ENCODE peak calls at places on chromosomes 5 and 9, in eight cellular contexts. M, K, W, L, T, Q, V and I are unnamed samples.

GRCh38 chr9:135951889-135952663 is 9.1 kb downstream of the UBAC1 start:
- DNase-seq in M (no peak), K (no peak), W (peak), L (no peak), T (no peak), Q (no peak), V (no peak), I (peak)

GRCh38 chr5:158978061-158978745 is 121.5 kb downstream of the EBF1 start:
- DNase-seq in M (no peak), K (no peak), W (no peak), L (peak), T (no peak), Q (peak), V (no peak), I (no peak)

GRCh38 chr9:104992696-104993095 is 64.7 kb upstream of the ABCA1 start:
- DNase-seq in M (no peak), K (no peak), W (no peak), L (peak), T (no peak), Q (peak), V (no peak), I (no peak)

GRCh38 chr9:74953235-74953741 is 576 bp upstream of the C9orf40 start:
- DNase-seq in M (no peak), K (no peak), W (peak), L (peak), T (peak), Q (peak), V (no peak), I (no peak)

GRCh38 chr9:13948037-13948436 is 365.9 kb downstream of the NFIB start:
- DNase-seq in M (no peak), K (no peak), W (no peak), L (peak), T (no peak), Q (no peak), V (no peak), I (no peak)

GRCh38 chr5:43643327-43643726 is 40.3 kb downstream of the NNT start:
- DNase-seq in M (no peak), K (no peak), W (no peak), L (no peak), T (no peak), Q (peak), V (no peak), I (no peak)

GRCh38 chr9:108347463-108348153 is 508.2 kb downstream of the ACTL7B start:
- DNase-seq in M (no peak), K (no peak), W (no peak), L (no peak), T (no peak), Q (no peak), V (no peak), I (no peak)

GRCh38 chr5:79971156-79971555 is 19.9 kb downstream of the MTX3 start:
- DNase-seq in M (no peak), K (no peak), W (peak), L (peak), T (no peak), Q (peak), V (no peak), I (no peak)

GRCh38 chr9:98502976-98503325 is 205.8 kb downstream of the GABBR2 start:
- DNase-seq in M (no peak), K (no peak), W (peak), L (no peak), T (no peak), Q (peak), V (no peak), I (peak)

GRCh38 chr9:120918931-120919638 is 7.5 kb downstream of the TRAF1 start:
- DNase-seq in M (no peak), K (no peak), W (no peak), L (no peak), T (no peak), Q (no peak), V (no peak), I (no peak)
- H3K4me3 ChIP-seq in M (no peak), K (no peak), W (no peak), L (no peak), T (no peak), Q (no peak), V (peak), I (no peak)

GRCh38 chr5:73531356-73531755 is 33.1 kb downstream of the BTF3 start:
- DNase-seq in M (no peak), K (no peak), W (no peak), L (no peak), T (no peak), Q (peak), V (no peak), I (no peak)

GRCh38 chr5:73534001-73534547 is 31.4 kb downstream of the ANKRA2 start:
- DNase-seq in M (no peak), K (no peak), W (peak), L (no peak), T (no peak), Q (peak), V (no peak), I (no peak)

GRCh38 chr5:73532195-73532594 is 33.2 kb downstream of the ANKRA2 start:
- DNase-seq in M (no peak), K (no peak), W (no peak), L (no peak), T (no peak), Q (no peak), V (no peak), I (no peak)

GRCh38 chr5:73540192-73540591 is 25.2 kb downstream of the ANKRA2 start:
- DNase-seq in M (no peak), K (no peak), W (peak), L (peak), T (no peak), Q (peak), V (no peak), I (no peak)

GRCh38 chr5:73534971-73535370 is 30.5 kb downstream of the ANKRA2 start:
- DNase-seq in M (no peak), K (no peak), W (no peak), L (no peak), T (no peak), Q (no peak), V (no peak), I (no peak)
- H3K4me3 ChIP-seq in M (no peak), K (no peak), W (no peak), L (no peak), T (no peak), Q (no peak), V (no peak), I (no peak)

GRCh38 chr5:141740885-141741284 is 58.9 kb upstream of the ARAP3 start:
- DNase-seq in M (no peak), K (no peak), W (no peak), L (no peak), T (no peak), Q (no peak), V (no peak), I (no peak)
- H3K4me3 ChIP-seq in M (no peak), K (no peak), W (no peak), L (no peak), T (no peak), Q (no peak), V (no peak), I (no peak)

DNA sequence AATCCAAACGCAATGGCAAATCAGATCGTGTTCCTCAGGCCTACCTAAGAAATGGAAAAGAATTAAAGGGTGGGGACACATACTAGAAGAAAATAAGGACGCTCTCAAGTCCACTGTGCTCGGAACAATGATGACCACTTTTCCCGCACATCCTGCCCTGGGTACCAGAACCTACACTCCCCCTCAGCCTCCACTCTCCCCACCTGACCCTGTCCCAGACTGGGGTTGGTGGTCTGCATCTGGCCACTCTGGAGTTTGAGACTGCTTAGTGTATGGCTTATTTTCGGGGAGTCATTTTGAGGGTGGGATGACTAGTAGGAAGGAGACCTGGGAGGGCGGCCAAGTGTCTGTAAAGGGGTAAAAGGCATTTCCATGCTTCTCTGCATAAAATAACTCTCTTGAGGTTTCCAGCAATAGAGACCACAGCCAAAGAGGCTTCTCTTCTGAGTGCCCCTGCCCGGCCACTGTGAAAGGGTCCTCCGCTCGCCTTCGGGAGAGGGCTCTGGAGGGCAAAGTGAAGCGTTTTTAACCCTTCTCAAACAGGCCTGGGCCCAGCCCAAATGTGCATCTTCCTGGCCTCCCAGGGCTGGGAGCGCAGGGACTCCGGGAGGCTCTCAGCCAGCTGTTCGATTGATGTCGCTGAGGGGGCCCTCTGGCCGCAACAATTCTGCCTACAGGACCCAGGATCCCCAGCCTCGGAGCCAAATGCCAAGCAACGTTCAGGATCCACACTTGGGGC is 4.6 kb upstream of the OTP start:
- DNase-seq in M (no peak), K (no peak), W (no peak), L (no peak), T (no peak), Q (no peak), V (no peak), I (no peak)
- H3K4me3 ChIP-seq in M (no peak), K (no peak), W (no peak), L (no peak), T (no peak), Q (no peak), V (peak), I (no peak)

GRCh38 chr5:112707187-112708179 is 30.2 kb upstream of the APC start:
- DNase-seq in M (peak), K (peak), W (peak), L (peak), T (peak), Q (peak), V (peak), I (peak)
- H3K4me3 ChIP-seq in M (peak), K (peak), W (peak), L (peak), T (peak), Q (peak), V (peak), I (peak)

GRCh38 chr5:176410486-176411180 is 5.7 kb downstream of the CLTB start:
- DNase-seq in M (no peak), K (no peak), W (peak), L (no peak), T (no peak), Q (no peak), V (no peak), I (no peak)

GRCh38 chr5:176413255-176413565 is 3.1 kb downstream of the CLTB start:
- DNase-seq in M (no peak), K (no peak), W (peak), L (no peak), T (no peak), Q (peak), V (no peak), I (no peak)

GRCh38 chr5:176414704-176415103 is 1.6 kb downstream of the CLTB start:
- DNase-seq in M (no peak), K (no peak), W (peak), L (no peak), T (no peak), Q (no peak), V (no peak), I (no peak)

GRCh38 chr5:176413709-176414191 is 2.6 kb downstream of the CLTB start:
- DNase-seq in M (no peak), K (no peak), W (no peak), L (no peak), T (no peak), Q (no peak), V (no peak), I (no peak)

DNA sequence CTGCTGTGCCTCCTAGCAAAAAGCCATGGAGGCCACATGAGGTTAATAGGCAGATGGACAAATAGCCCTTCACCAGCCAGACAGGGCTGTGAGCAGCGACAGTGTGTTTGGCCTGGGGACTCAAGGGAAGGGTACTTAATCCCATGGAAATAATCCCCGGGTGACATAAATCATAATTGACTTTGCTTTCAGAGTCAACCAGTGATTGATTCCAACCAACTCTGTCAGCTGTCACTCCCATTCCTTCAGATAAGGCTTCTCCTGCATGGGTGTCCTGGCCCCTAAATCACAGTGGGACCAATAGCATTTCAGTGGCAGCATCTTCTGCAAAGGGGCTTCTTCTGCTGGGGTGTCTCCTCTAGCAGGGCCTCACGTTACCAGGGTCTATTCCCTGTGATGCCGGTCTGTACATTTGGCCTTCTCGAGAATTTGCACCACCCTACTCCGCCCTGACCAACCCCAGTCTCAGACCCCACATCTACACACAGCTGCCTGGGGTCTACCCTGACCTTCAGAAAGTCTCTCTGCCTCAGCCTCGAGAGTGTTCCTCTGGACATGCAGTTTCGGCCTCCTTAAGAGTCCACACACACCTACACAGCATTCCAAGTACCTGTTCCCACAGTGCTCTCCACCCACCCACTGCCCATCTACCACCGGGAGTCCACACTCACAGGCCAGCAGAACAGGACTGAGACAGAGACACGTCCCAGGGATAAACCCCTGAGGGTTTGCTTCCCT is 3.7 kb downstream of the CLTB start:
- DNase-seq in M (no peak), K (no peak), W (peak), L (no peak), T (no peak), Q (no peak), V (no peak), I (no peak)
- H3K4me3 ChIP-seq in M (no peak), K (no peak), W (peak), L (no peak), T (no peak), Q (no peak), V (no peak), I (no peak)

GRCh38 chr9:133953621-133953975 is 38.5 kb downstream of the VAV2 start:
- DNase-seq in M (no peak), K (no peak), W (no peak), L (no peak), T (no peak), Q (no peak), V (no peak), I (no peak)
- H3K4me3 ChIP-seq in M (no peak), K (no peak), W (no peak), L (no peak), T (no peak), Q (no peak), V (no peak), I (no peak)

GRCh38 chr5:16639206-16639605 is 22.4 kb upstream of the RETREG1 start:
- DNase-seq in M (no peak), K (no peak), W (no peak), L (no peak), T (no peak), Q (peak), V (no peak), I (no peak)
- H3K4me3 ChIP-seq in M (no peak), K (no peak), W (no peak), L (no peak), T (no peak), Q (no peak), V (no peak), I (no peak)

GRCh38 chr5:53426878-53427277 is 53.6 kb upstream of the FST start:
- DNase-seq in M (no peak), K (no peak), W (no peak), L (no peak), T (no peak), Q (no peak), V (no peak), I (no peak)

GRCh38 chr5:53426517-53426839 is 54.0 kb upstream of the FST start:
- DNase-seq in M (no peak), K (no peak), W (no peak), L (no peak), T (no peak), Q (no peak), V (no peak), I (no peak)

GRCh38 chr5:53425598-53426516 is 54.6 kb upstream of the FST start:
- DNase-seq in M (no peak), K (no peak), W (no peak), L (no peak), T (peak), Q (peak), V (no peak), I (no peak)

GRCh38 chr5:53429706-53430105 is 50.7 kb upstream of the FST start:
- DNase-seq in M (no peak), K (no peak), W (peak), L (no peak), T (no peak), Q (no peak), V (no peak), I (no peak)

DNA sequence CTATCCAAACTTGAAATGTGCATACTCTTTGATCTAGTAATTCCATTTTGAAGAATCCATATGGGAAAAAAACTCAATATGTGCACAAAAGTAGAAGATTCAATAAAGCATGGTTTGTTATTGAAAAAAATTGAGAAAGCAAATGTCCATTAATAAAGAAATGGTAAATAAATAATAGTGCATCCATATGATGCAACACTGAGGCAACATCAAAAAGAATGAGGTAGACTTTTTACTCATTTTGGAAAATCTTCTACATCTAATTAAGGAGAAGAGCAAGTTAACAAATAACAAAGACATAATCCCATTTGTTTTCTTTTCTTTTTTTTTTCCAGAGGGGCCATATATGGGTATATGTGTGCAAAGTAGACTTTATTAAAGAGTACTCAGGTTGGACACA is 52.5 kb upstream of the FST start:
- DNase-seq in M (no peak), K (no peak), W (no peak), L (no peak), T (no peak), Q (no peak), V (no peak), I (no peak)
- H3K4me3 ChIP-seq in M (no peak), K (no peak), W (no peak), L (no peak), T (no peak), Q (no peak), V (no peak), I (no peak)